ENCODE peak calls at places on chromosomes 11 and 22, in four cellular contexts. W is tibial nerve, U is IMR-90, D is body of pancreas. S is an unnamed sample.

GRCh38 chr22:23678133-23678532 is 12.7 kb upstream of the RGL4 start:
- DNase-seq in W (no peak), D (no peak), U (no peak), S (no peak)

GRCh38 chr11:97471480-97471879 is 1081.7 kb downstream of the JRKL start:
- DNase-seq in U (no peak), D (no peak), W (no peak), S (no peak)

GRCh38 chr11:12083380-12083779 is 27.0 kb upstream of the MICAL2 start:
- DNase-seq in D (no peak), W (no peak), U (no peak), S (peak; percentile 57)

GRCh38 chr11:27673979-27674663 is 26.1 kb downstream of the BDNF start:
- DNase-seq in D (no peak), W (no peak), U (no peak), S (no peak)

GRCh38 chr11:69891421-69892236 is 72.4 kb upstream of the FGF3 start:
- DNase-seq in W (no peak), U (peak; percentile 51), D (no peak), S (no peak)

GRCh38 chr22:39913321-39913720 is 12.4 kb downstream of the GRAP2 start:
- DNase-seq in W (no peak), D (no peak), U (no peak), S (peak; percentile 22)

GRCh38 chr11:30876656-30877371 is 290.7 kb upstream of the MPPED2 start:
- DNase-seq in W (no peak), U (no peak), D (no peak), S (no peak)

GRCh38 chr11:721913-722811 is 16.1 kb downstream of the EPS8L2 start:
- DNase-seq in D (no peak), W (no peak), U (no peak), S (no peak)

GRCh38 chr11:19349340-19350025 is 108.7 kb upstream of the E2F8 start:
- DNase-seq in U (no peak), W (no peak), D (no peak), S (no peak)

GRCh38 chr11:39541945-39542351 is 1917.5 kb downstream of the LRRC4C start:
- DNase-seq in U (no peak), W (no peak), D (peak; percentile 23), S (peak; percentile 18)

GRCh38 chr11:11818529-11819121 is 23.1 kb upstream of the USP47 start:
- DNase-seq in D (no peak), U (no peak), W (no peak), S (no peak)

GRCh38 chr11:96338910-96339703 is 3.9 kb downstream of the MAML2 start:
- DNase-seq in U (peak; percentile 84), D (no peak), W (no peak), S (peak; percentile 9)

GRCh38 chr11:1041936-1042608 is 5.6 kb upstream of the MUC6 start:
- DNase-seq in U (no peak), D (peak; percentile 87), W (no peak), S (peak; percentile 91)

GRCh38 chr11:6928916-6929315 is 2.7 kb downstream of the ZNF215 start:
- DNase-seq in W (no peak), U (no peak), D (no peak), S (no peak)

GRCh38 chr22:29310065-29310862 is 3.8 kb downstream of the GAS2L1 start:
- DNase-seq in D (peak; percentile 32), U (no peak), W (no peak), S (no peak)

GRCh38 chr11:134126197-134126822 is 57.4 kb downstream of the JAM3 start:
- DNase-seq in W (no peak), U (peak; percentile 97), D (no peak), S (no peak)

GRCh38 chr11:120401506-120401905 is 65.3 kb downstream of the ARHGEF12 start:
- DNase-seq in U (no peak), W (no peak), D (no peak), S (no peak)

GRCh38 chr22:47278655-47279054 is 516.2 kb downstream of the TBC1D22A start:
- DNase-seq in W (no peak), U (no peak), D (no peak), S (no peak)

GRCh38 chr11:103602846-103603245 is 433.6 kb upstream of the DDI1 start:
- DNase-seq in U (no peak), D (no peak), W (no peak), S (no peak)

GRCh38 chr11:62169448-62169847 is 20.6 kb upstream of the SCGB1D1 start:
- DNase-seq in W (no peak), U (no peak), D (no peak), S (no peak)

GRCh38 chr11:75400110-75400865 is 970 bp downstream of the RPS3 start:
- DNase-seq in U (peak; percentile 14), D (no peak), W (no peak), S (peak; percentile 69)

GRCh38 chr11:100692290-100692689 is 5.2 kb downstream of the ARHGAP42 start:
- DNase-seq in W (no peak), D (no peak), U (no peak), S (no peak)

GRCh38 chr22:36497910-36498669 is 8.8 kb downstream of the FOXRED2 start:
- DNase-seq in D (no peak), W (no peak), U (no peak), S (no peak)

GRCh38 chr22:36493690-36494110 is 12.3 kb upstream of the TXN2 start:
- DNase-seq in D (no peak), W (no peak), U (no peak), S (no peak)
- TF ChIP-seq POLR2A in D (no peak), W (no peak), U (no peak), S (no peak)

GRCh38 chr22:35911877-35912276 is 116.7 kb downstream of the RBFOX2 start:
- DNase-seq in D (no peak), U (no peak), W (no peak), S (no peak)
- TF ChIP-seq POLR2A in D (no peak), U (no peak), W (no peak), S (no peak)

DNA sequence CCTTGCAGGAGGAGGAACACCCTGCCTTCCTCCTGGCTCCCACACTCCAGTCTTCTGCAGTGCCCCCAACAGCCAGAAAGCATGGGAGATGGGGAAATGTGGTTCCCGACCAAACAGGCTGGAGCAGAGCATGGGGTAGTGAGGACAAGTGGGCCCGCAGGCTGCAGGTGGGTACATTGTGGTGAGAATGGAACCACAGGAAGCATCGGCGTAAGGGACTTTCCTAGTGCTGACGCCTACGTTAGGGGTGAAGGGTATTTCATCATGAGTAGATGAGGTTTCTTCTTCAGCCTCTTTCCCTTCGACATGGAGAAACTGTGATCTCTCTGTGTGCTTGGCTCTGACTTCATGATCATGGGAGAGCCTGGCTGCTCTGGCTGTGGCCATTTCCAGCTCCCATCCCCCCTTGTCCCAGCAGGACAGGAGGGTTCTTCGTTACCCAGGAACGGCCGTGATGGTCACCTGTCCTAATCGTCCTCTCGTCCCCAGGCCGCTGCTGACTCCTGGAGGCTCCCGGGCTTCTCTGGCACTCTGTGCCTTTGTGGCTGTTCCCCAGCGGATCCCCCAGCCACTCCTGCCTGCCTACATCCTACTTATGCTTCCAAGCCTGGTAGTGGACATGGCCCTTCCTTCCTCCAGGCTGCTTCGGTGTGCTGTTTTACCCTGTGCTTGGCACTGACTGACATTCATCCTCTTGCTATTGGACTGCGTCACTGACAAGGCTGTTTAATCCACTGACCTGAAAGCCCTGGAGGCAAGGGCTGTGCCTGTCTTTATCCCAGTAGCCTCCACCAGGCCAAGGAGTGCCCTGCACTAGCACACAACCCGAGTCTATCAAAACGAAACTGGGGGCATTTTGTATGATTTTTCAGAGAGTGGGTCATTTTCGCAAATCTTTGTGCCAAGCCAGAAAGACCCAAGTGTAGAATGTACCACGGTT is 65.2 kb upstream of the CECR2 start:
- DNase-seq in W (no peak), U (no peak), D (no peak), S (no peak)
- TF ChIP-seq POLR2A in W (no peak), U (no peak), D (no peak), S (no peak)

GRCh38 chr11:33736148-33736809 is at the start of gene CD59:
- DNase-seq in U (peak; percentile 88), D (peak; percentile 99), W (peak; percentile 94), S (peak; percentile 93)

GRCh38 chr11:33735426-33736147 is 636 bp downstream of the CD59 start:
- DNase-seq in D (peak; percentile 57), U (no peak), W (no peak), S (peak; percentile 73)

GRCh38 chr11:33734441-33735165 is 1.6 kb downstream of the CD59 start:
- DNase-seq in U (no peak), W (no peak), D (peak; percentile 16), S (peak; percentile 57)

GRCh38 chr11:33733978-33734377 is 2.2 kb downstream of the CD59 start:
- DNase-seq in W (no peak), D (no peak), U (no peak), S (no peak)

GRCh38 chr11:33735166-33735425 is 1.1 kb downstream of the CD59 start:
- DNase-seq in D (peak; percentile 32), W (no peak), U (no peak), S (no peak)
- TF ChIP-seq POLR2A in D (no peak), W (no peak), U (no peak), S (no peak)

GRCh38 chr11:34890089-34890488 is 26.1 kb downstream of the APIP start:
- DNase-seq in D (no peak), W (no peak), U (no peak), S (no peak)
- TF ChIP-seq POLR2A in D (no peak), W (no peak), U (no peak), S (no peak)

GRCh38 chr22:38317237-38317994 is at the start of gene CSNK1E:
- DNase-seq in W (peak; percentile 80), D (peak; percentile 85), U (peak; percentile 33), S (peak; percentile 89)
- TF ChIP-seq POLR2A in W (peak; percentile 41), D (peak; percentile 10), U (no peak), S (no peak)

DNA sequence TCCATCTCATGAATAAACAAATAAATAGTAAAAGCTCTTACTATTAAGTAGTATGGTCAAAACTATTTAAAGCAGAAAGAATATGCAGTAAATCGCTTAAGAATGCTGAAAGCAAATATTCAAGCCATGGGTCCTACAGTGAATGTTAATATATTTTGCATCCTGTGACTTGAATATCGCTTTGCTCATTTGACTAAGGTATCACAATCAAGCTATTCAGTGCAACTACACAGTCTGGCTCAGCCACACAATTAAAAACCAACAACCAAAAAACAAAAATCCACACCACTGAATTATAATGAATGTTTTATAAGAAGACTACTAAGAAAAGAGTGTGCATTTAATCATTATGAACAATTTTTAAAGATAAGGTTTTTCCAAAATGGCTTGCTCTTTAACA is 45.3 kb downstream of the RAB6A start:
- DNase-seq in U (no peak), W (no peak), D (no peak), S (no peak)
- TF ChIP-seq POLR2A in U (no peak), W (no peak), D (no peak), S (no peak)

GRCh38 chr11:106076923-106077608 is at the start of gene KBTBD3:
- DNase-seq in D (peak; percentile 99), W (peak; percentile 95), U (peak; percentile 99), S (peak; percentile 99)
- TF ChIP-seq POLR2A in D (peak; percentile 82), W (peak; percentile 95), U (no peak), S (peak; percentile 88)

GRCh38 chr22:19524170-19525115 is at the start of gene CLDN5:
- DNase-seq in W (no peak), U (no peak), D (no peak), S (no peak)
- TF ChIP-seq POLR2A in W (peak; percentile 34), U (no peak), D (no peak), S (no peak)

S was measured in erythroblast.